ENCODE peak calls at places on chromosome 2, in nine cellular contexts. H is ovary, L is suprapubic skin, C is A549, O is esophagus squamous epithelium, A is uterus, V is breast epithelium, S is Peyer's patch, K is GM12878. D is an unnamed sample.

GRCh38 chr2:222919841-222920609 is 59.2 kb downstream of the ACSL3 start:
- DNase-seq in K (no peak), A (no peak), O (no peak), L (no peak), S (no peak), V (no peak), C (no peak), H (no peak), D (no peak)

GRCh38 chr2:9781252-9781651 is 62.0 kb upstream of the TAF1B start:
- DNase-seq in O (no peak), A (no peak), H (no peak), V (peak; percentile 80), C (no peak), S (no peak), K (no peak), L (peak; percentile 66), D (no peak)

GRCh38 chr2:170836027-170836426 is 19.3 kb downstream of the GAD1 start:
- DNase-seq in O (no peak), L (no peak), C (no peak), K (no peak), S (no peak), V (no peak), H (no peak), A (no peak), D (no peak)

GRCh38 chr2:84815146-84815545 is 65.7 kb downstream of the TRABD2A start:
- DNase-seq in K (no peak), A (no peak), C (no peak), S (no peak), L (no peak), O (no peak), V (no peak), H (no peak), D (no peak)

GRCh38 chr2:230067990-230068657 is 600 bp downstream of the SLC16A14 start:
- DNase-seq in S (peak; percentile 39), H (peak; percentile 75), A (peak; percentile 40), C (peak; percentile 7), L (no peak), O (no peak), K (no peak), V (no peak), D (peak; percentile 54)

GRCh38 chr2:97957432-97958183 is 38.1 kb downstream of the TMEM131 start:
- DNase-seq in K (no peak), S (no peak), O (no peak), V (no peak), L (no peak), C (no peak), H (no peak), A (no peak), D (no peak)

GRCh38 chr2:228023619-228024018 is 152.2 kb downstream of the DAW1 start:
- DNase-seq in A (no peak), K (no peak), L (no peak), S (no peak), O (no peak), C (peak; percentile 27), H (no peak), V (no peak), D (no peak)

GRCh38 chr2:44778671-44779476 is 162.6 kb upstream of the SIX3 start:
- DNase-seq in C (no peak), H (no peak), V (no peak), K (peak; percentile 73), O (no peak), S (peak; percentile 72), A (no peak), L (no peak), D (no peak)

GRCh38 chr2:3265981-3266726 is 111.5 kb downstream of the EIPR1 start:
- DNase-seq in K (no peak), L (peak; percentile 36), V (no peak), H (no peak), O (no peak), A (no peak), C (no peak), S (peak; percentile 11), D (no peak)

GRCh38 chr2:207135801-207136457 is 29.8 kb downstream of the KLF7 start:
- DNase-seq in V (no peak), O (no peak), S (no peak), A (no peak), L (no peak), K (no peak), H (no peak), C (no peak), D (no peak)

GRCh38 chr2:173943139-173943538 is 22.0 kb downstream of the SP3 start:
- DNase-seq in C (no peak), V (no peak), H (no peak), A (no peak), O (no peak), S (no peak), K (no peak), L (no peak), D (no peak)

GRCh38 chr2:65240657-65241056 is 13.0 kb downstream of the ACTR2 start:
- DNase-seq in V (no peak), K (no peak), L (no peak), S (no peak), A (no peak), C (no peak), O (no peak), H (no peak), D (no peak)

GRCh38 chr2:239258248-239258647 is 142.6 kb downstream of the HDAC4 start:
- DNase-seq in A (no peak), O (no peak), L (peak; percentile 34), C (no peak), S (no peak), K (no peak), V (no peak), H (no peak), D (peak; percentile 10)

DNA sequence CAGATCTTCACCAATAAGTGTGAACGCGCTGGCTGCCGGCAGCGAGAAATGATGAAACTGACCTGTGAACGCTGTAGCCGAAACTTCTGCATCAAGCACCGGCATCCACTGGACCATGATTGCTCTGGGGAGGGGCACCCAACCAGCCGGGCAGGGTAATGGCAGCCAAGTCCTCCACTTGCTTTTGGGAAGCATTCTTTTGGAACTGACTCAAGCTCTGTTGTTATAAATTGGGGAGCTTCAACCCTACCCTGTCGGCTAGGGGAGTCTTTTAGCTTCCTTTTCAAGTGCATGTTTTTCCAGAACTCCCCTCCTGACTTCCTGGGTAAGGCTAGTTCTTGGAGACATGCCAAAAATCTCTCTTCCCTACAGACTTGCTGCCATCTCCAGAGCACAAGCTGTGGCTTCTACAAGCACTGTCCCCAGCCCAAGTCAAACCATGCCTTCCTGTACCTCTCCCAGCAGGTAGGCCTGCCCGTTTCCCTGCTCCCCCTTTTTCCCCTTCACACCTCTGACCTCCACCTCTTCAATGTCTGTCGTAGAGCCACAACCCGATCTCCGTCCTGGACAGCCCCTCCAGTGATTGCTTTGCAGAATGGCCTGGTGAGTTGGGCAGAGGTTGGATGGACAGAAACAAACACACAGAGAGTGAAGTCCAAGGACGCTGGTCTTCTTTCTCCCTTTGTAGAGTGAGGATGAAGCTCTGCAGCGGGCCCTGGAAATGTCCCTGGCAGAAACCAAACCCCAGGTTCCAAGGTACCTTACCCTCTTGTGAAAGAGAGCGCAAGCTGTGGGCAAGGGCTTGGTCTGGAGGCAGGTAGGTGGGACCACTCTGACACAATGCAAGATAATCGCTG is 1.5 kb downstream of the ZFAND2B start:
- DNase-seq in V (no peak), S (no peak), L (peak; percentile 55), K (no peak), C (no peak), O (no peak), H (peak; percentile 57), A (no peak), D (no peak)
- TF ChIP-seq POLR2A in V (no peak), S (no peak), L (no peak), K (no peak), C (no peak), O (no peak), H (no peak), A (no peak), D (no peak)

GRCh38 chr2:68740184-68740914 is 5.7 kb downstream of the ARHGAP25 start:
- DNase-seq in A (no peak), C (no peak), K (no peak), L (no peak), O (no peak), S (no peak), H (no peak), V (no peak), D (no peak)

GRCh38 chr2:68743531-68743930 is 8.9 kb downstream of the ARHGAP25 start:
- DNase-seq in V (no peak), C (no peak), H (no peak), O (no peak), K (no peak), L (no peak), A (no peak), S (peak; percentile 14), D (no peak)

GRCh38 chr2:68741238-68741637 is 6.6 kb downstream of the ARHGAP25 start:
- DNase-seq in L (no peak), K (no peak), A (no peak), V (no peak), O (no peak), S (no peak), H (no peak), C (no peak), D (no peak)

GRCh38 chr2:68742638-68743037 is 8.0 kb downstream of the ARHGAP25 start:
- DNase-seq in O (no peak), A (no peak), C (no peak), K (no peak), H (no peak), S (peak; percentile 70), V (no peak), L (no peak), D (no peak)

GRCh38 chr2:68741805-68742306 is 7.2 kb downstream of the ARHGAP25 start:
- DNase-seq in V (no peak), H (no peak), O (no peak), L (no peak), C (no peak), A (no peak), S (no peak), K (no peak), D (no peak)
- H3K4me1 ChIP-seq in V (no peaks in the 10 kb centered on the region), H (no peaks in the 10 kb centered on the region), O (peaks cover 24% of the 10 kb centered on the region), L (peaks cover 38% of the 10 kb centered on the region), C (no peaks in the 10 kb centered on the region), A (no peaks in the 10 kb centered on the region), S (no peaks in the 10 kb centered on the region), K (peaks cover 45% of the 10 kb centered on the region), D (no peaks in the 10 kb centered on the region)

DNA sequence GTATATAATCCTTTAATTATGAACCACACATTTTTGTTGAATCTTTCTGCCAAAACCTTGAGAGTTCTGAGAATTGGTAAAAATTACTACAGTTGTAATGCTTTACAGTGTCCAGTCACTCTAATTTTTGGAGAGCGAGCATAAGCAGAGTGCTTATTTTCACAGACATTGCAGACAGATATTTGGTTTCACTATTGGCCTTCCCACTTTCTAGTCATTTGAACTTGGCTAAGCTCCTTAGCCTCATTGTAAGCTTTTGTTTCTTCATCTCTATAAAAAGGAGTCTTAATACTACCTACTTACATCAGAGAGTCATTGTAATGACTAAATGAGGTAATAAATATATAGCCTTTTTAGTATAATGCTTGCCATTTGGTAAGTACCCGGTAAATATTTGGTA is 80.4 kb downstream of the LCLAT1 start:
- DNase-seq in K (no peak), H (no peak), A (no peak), O (no peak), L (no peak), V (no peak), S (no peak), C (no peak), D (no peak)
- TF ChIP-seq POLR2A in K (no peak), H (no peak), A (no peak), O (no peak), L (no peak), V (no peak), S (no peak), C (no peak), D (no peak)

DNA sequence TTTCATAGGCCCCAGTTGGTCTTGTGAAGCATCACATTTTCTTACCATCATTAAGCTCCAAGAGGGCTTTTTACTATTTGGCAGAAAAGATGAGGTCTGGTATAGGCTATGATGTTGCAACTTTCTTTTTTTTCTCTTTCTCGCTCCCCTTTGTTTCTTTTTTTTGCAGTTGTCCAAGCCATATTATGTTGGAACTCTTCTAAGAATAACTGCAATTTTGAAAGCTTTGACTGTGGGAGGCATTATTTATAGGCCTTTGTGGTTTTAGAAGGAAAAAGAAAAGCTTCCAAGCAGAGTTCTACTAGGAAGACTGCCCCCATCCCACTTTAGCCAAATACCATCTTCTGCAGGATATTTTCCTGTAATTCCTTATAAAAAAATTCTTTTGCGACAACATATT is 571.6 kb downstream of the ARHGAP15 start:
- DNase-seq in K (no peak), C (no peak), L (no peak), A (no peak), V (no peak), S (no peak), O (no peak), H (no peak), D (no peak)
- H3K4me1 ChIP-seq in K (peaks cover 28% of the 10 kb centered on the region), C (no peaks in the 10 kb centered on the region), L (peaks cover 9% of the 10 kb centered on the region), A (no peaks in the 10 kb centered on the region), V (peaks cover 6% of the 10 kb centered on the region), S (no peaks in the 10 kb centered on the region), O (no peaks in the 10 kb centered on the region), H (no peaks in the 10 kb centered on the region), D (no peaks in the 10 kb centered on the region)